ENCODE peak calls at places on chromosomes 1 and 21, in seven cellular contexts. I is endothelial cell of umbilical vein, Q is esophagus muscularis mucosa, R is prostate gland, M is H1, J is transverse colon, N is suprapubic skin. H is an unnamed sample.

GRCh38 chr1:179288977-179289376 is 4.6 kb upstream of the SOAT1 start:
- DNase-seq in I (no peak), Q (no peak), R (no peak), M (no peak), J (no peak), N (no peak), H (no peak)

GRCh38 chr1:7267493-7267892 is 482.2 kb downstream of the CAMTA1 start:
- DNase-seq in I (no peak), Q (peak), R (no peak), M (no peak), J (no peak), N (no peak), H (peak)

GRCh38 chr1:113912594-113913311 is 7.6 kb downstream of the DCLRE1B start:
- DNase-seq in I (peak), Q (no peak), R (no peak), M (no peak), J (no peak), N (no peak), H (no peak)

GRCh38 chr1:205186191-205186590 is 25.3 kb downstream of the DSTYK start:
- DNase-seq in I (no peak), Q (no peak), R (no peak), M (no peak), J (no peak), N (no peak), H (no peak)

GRCh38 chr1:19495000-19495656 is 9.8 kb upstream of the CAPZB start:
- DNase-seq in I (no peak), Q (no peak), R (no peak), M (no peak), J (no peak), N (no peak), H (no peak)

GRCh38 chr1:214461305-214461704 is 90.1 kb downstream of the PTPN14 start:
- DNase-seq in I (no peak), Q (no peak), R (no peak), M (no peak), J (no peak), N (no peak), H (no peak)

GRCh38 chr21:19228241-19228640 is 824.7 kb upstream of the TMPRSS15 start:
- DNase-seq in I (no peak), Q (no peak), R (no peak), M (no peak), J (no peak), N (no peak), H (no peak)

GRCh38 chr1:233445737-233446136 is 118.2 kb downstream of the MAP3K21 start:
- DNase-seq in I (no peak), Q (peak), R (no peak), M (no peak), J (no peak), N (no peak), H (no peak)

GRCh38 chr1:111605553-111605952 is 14.0 kb upstream of the RAP1A start:
- DNase-seq in I (no peak), Q (no peak), R (no peak), M (no peak), J (no peak), N (peak), H (no peak)

GRCh38 chr1:159921700-159922498 is 3.4 kb downstream of the TAGLN2 start:
- DNase-seq in I (peak), Q (no peak), R (no peak), M (no peak), J (peak), N (no peak), H (no peak)

GRCh38 chr21:31641416-31641922 is 18.0 kb upstream of the SOD1 start:
- DNase-seq in I (no peak), Q (no peak), R (no peak), M (no peak), J (no peak), N (peak), H (no peak)

GRCh38 chr1:171433451-171433850 is 51.9 kb upstream of the PRRC2C start:
- DNase-seq in I (no peak), Q (no peak), R (no peak), M (no peak), J (no peak), N (no peak), H (no peak)

GRCh38 chr1:231248778-231249177 is 7.8 kb downstream of the GNPAT start:
- DNase-seq in I (no peak), Q (no peak), R (no peak), M (no peak), J (no peak), N (no peak), H (no peak)

GRCh38 chr1:15958111-15958510 is 17.8 kb downstream of the ZBTB17 start:
- DNase-seq in I (peak), Q (no peak), R (no peak), M (no peak), J (no peak), N (no peak), H (no peak)

GRCh38 chr1:3176820-3177219 is 107.8 kb downstream of the PRDM16 start:
- DNase-seq in I (no peak), Q (no peak), R (no peak), M (no peak), J (no peak), N (no peak), H (no peak)

GRCh38 chr1:117623141-117623540 is 17.3 kb downstream of the TENT5C start:
- DNase-seq in I (no peak), Q (no peak), R (no peak), M (no peak), J (no peak), N (no peak), H (peak)

GRCh38 chr1:58764294-58764978 is 19.4 kb downstream of the JUN start:
- DNase-seq in I (peak), Q (no peak), R (no peak), M (no peak), J (no peak), N (no peak), H (no peak)

GRCh38 chr1:67850611-67851075 is 17.4 kb upstream of the GNG12 start:
- DNase-seq in I (peak), Q (no peak), R (peak), M (no peak), J (peak), N (no peak), H (no peak)

GRCh38 chr1:25442178-25442577 is 11.5 kb downstream of the MACO1 start:
- DNase-seq in I (peak), Q (no peak), R (no peak), M (no peak), J (no peak), N (no peak), H (no peak)

GRCh38 chr1:230822092-230822581 is 46.2 kb downstream of the C1orf198 start:
- DNase-seq in I (peak), Q (peak), R (no peak), M (no peak), J (no peak), N (no peak), H (peak)

GRCh38 chr1:234531181-234532132 is 52.5 kb upstream of the TARBP1 start:
- DNase-seq in I (peak), Q (no peak), R (peak), M (no peak), J (peak), N (peak), H (no peak)

GRCh38 chr1:198686069-198686728 is 47.4 kb downstream of the PTPRC start:
- DNase-seq in I (peak), Q (no peak), R (no peak), M (no peak), J (no peak), N (no peak), H (no peak)

GRCh38 chr1:6273380-6273891 is 12.5 kb upstream of the GPR153 start:
- DNase-seq in I (no peak), Q (no peak), R (no peak), M (no peak), J (no peak), N (no peak), H (no peak)

GRCh38 chr1:63920154-63921117 is 146.6 kb downstream of the ROR1 start:
- DNase-seq in I (peak), Q (no peak), R (no peak), M (no peak), J (no peak), N (no peak), H (no peak)

GRCh38 chr1:202034683-202035462 is 24.5 kb downstream of the ELF3 start:
- DNase-seq in I (no peak), Q (no peak), R (peak), M (peak), J (peak), N (no peak), H (no peak)

GRCh38 chr1:238485062-238485905 is 594.6 kb upstream of the ZP4 start:
- DNase-seq in I (no peak), Q (no peak), R (peak), M (no peak), J (no peak), N (no peak), H (no peak)

GRCh38 chr1:118960567-118961136 is 27.5 kb downstream of the TBX15 start:
- DNase-seq in I (no peak), Q (peak), R (no peak), M (no peak), J (peak), N (peak), H (no peak)

GRCh38 chr1:201229095-201229494 is 38.5 kb downstream of the IGFN1 start:
- DNase-seq in I (no peak), Q (peak), R (no peak), M (no peak), J (no peak), N (peak), H (no peak)

GRCh38 chr1:236082511-236082910 is 17.6 kb upstream of the NID1 start:
- DNase-seq in I (no peak), Q (no peak), R (no peak), M (no peak), J (no peak), N (no peak), H (no peak)

GRCh38 chr1:193388165-193388564 is 201.8 kb upstream of the B3GALT2 start:
- DNase-seq in I (no peak), Q (no peak), R (no peak), M (no peak), J (no peak), N (no peak), H (no peak)

GRCh38 chr1:92831368-92831761 is 475 bp upstream of the RPL5 start:
- DNase-seq in I (no peak), Q (no peak), R (no peak), M (no peak), J (no peak), N (no peak), H (no peak)

GRCh38 chr1:58939666-58940370 is 156.0 kb upstream of the JUN start:
- DNase-seq in I (no peak), Q (peak), R (no peak), M (no peak), J (no peak), N (no peak), H (peak)

GRCh38 chr1:182910143-182910542 is 42.8 kb downstream of the SHCBP1L start:
- DNase-seq in I (no peak), Q (no peak), R (no peak), M (no peak), J (no peak), N (no peak), H (no peak)

GRCh38 chr1:25786887-25787286 is 13.1 kb upstream of the SELENON start:
- DNase-seq in I (no peak), Q (no peak), R (no peak), M (no peak), J (no peak), N (no peak), H (no peak)

DNA sequence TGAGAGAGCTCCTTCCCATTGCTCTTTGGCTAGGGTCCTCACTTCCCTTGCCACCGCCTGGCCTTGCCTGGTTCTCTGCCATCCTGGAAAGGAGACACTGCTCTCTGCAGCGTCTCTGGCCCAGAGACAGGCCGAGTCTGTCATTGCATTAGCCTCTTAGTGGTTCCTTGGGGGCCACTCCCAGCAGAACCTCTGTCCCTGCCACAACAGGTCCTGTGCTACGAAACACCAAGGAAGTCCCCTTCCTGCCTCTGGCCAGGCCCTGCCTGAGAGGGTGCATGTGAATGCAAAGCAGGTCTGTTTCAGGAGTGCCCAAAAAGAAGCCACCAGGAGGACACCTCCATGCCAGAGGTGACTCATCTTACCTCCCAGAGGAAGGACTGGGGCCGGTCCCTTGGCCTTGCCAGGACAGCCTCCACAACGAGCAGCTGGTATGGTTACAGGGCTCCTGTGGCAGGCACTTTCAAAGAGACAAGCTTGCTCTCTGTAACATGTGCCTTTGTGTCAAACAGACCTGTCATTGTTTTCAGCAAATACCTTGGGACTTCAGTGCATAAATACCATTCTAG is 59.6 kb downstream of the VPS26C start:
- DNase-seq in I (no peak), Q (no peak), R (peak), M (no peak), J (peak), N (no peak), H (peak)
- H3K4me3 ChIP-seq in I (no peak), Q (peak), R (no peak), M (no peak), J (no peak), N (no peak), H (no peak)

GRCh38 chr1:39372105-39372504 is 119.3 kb upstream of the BMP8A start:
- DNase-seq in I (no peak), Q (no peak), R (no peak), M (no peak), J (no peak), N (no peak), H (no peak)

GRCh38 chr1:39368045-39368444 is 123.4 kb upstream of the BMP8A start:
- DNase-seq in I (no peak), Q (no peak), R (no peak), M (no peak), J (no peak), N (no peak), H (no peak)

GRCh38 chr1:39370602-39371001 is 120.8 kb upstream of the BMP8A start:
- DNase-seq in I (no peak), Q (no peak), R (no peak), M (no peak), J (no peak), N (no peak), H (no peak)

DNA sequence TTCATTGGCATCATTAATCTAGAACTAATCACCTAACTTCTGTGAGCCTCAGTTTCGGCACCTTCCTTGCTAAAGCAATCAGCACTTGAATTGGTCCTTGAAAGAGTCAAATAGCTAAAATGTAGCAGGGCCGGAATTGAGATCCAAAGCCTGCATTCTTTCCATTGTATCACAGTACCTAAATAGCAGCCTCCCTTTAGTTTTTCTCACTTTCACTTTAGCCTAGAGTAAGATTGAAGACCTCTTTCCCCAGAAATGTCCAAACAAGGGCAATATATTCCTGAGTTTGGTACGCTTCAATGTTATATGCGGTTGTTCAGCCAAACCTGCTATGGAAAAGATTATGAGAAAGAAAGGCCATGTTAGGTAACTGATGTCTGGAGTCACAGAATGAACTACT is 121.9 kb upstream of the BMP8A start:
- DNase-seq in I (no peak), Q (no peak), R (no peak), M (no peak), J (no peak), N (no peak), H (no peak)
- TF ChIP-seq POLR2AphosphoS5 in I (no peak), Q (no peak), R (no peak), M (no peak), J (peak), N (no peak), H (no peak)

GRCh38 chr1:45498279-45498678 is 1.6 kb downstream of the CCDC163 start:
- DNase-seq in I (no peak), Q (no peak), R (no peak), M (no peak), J (no peak), N (no peak), H (no peak)
- H3K4me3 ChIP-seq in I (no peak), Q (no peak), R (no peak), M (no peak), J (no peak), N (no peak), H (no peak)

DNA sequence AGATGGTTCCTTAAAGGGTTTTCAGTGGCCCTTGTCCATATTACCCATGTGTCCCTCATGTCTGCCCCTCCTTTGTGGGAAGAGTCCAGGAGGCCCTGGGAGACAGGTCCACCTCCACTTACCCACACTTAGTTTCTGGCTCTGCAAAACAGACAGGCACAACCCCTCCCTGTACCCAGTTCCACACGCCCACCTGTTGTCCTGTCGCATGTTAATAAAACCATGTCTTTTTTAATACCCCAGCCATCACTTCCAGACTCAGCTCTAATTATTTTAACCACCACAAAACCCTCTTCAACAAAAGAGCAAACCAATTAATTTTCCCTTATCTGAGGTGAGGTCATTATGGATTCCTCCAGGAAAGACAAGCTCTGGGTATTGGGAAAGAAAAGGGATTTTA is 68.8 kb downstream of the CCDC185 start:
- DNase-seq in I (no peak), Q (no peak), R (no peak), M (no peak), J (no peak), N (no peak), H (no peak)
- TF ChIP-seq POLR2AphosphoS5 in I (no peak), Q (no peak), R (no peak), M (no peak), J (no peak), N (no peak), H (no peak)

DNA sequence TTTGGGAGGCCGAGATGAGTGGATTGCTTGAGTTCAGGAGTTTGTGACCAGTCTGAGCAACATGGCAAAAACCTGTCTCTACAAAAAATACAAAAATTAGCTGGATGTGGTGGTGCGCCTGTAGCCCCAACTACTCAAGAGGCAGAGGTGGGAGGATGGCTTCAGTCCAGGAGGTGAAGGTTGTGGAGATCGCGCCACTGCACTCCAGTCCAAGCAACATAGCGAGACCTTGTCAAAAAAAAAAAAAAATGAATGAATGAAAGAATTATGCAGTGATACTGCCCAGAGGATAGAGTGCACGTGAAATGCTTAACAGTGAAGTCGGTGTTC is 429 bp upstream of the DPH2 start:
- DNase-seq in I (no peak), Q (no peak), R (no peak), M (no peak), J (no peak), N (no peak), H (no peak)
- H3K4me3 ChIP-seq in I (no peak), Q (peak), R (no peak), M (no peak), J (no peak), N (peak), H (peak)

DNA sequence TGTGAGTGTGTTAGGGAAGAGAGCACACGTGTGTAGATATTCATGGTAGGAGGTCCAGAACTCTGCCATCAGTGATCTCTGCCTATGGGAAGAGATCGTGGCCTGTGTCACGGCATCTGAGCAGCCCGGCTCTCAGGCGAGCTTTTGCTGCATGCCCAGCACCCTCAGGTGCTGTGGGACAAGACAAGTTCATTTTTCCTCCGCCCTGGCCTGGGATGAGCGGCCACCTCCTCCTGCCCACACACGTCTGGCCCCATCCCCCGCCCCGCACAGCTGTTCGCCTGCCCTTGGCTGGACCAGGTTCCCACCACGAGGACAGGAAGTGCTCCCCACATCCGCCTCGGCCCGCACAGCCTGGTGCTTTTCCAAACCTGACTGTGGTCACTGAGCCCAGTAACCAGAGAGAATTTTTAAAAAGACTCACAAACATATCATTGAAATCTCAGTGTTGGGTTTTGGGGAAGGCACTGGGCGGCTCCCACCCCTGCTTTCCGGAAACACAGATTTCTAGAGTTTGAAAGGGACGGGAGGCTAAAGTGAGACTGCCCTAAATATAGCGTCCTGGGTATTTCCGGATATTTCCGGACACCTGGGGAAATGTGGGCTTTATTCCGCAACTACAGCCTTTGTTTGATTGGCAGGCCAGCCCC is 18.0 kb downstream of the BMP8A start:
- DNase-seq in I (no peak), Q (no peak), R (no peak), M (no peak), J (peak), N (no peak), H (no peak)
- TF ChIP-seq POLR2AphosphoS5 in I (no peak), Q (no peak), R (no peak), M (no peak), J (no peak), N (no peak), H (no peak)

GRCh38 chr1:65994223-65994622 is 201.5 kb downstream of the PDE4B start:
- DNase-seq in I (no peak), Q (no peak), R (no peak), M (no peak), J (no peak), N (no peak), H (no peak)
- H3K4me3 ChIP-seq in I (no peak), Q (no peak), R (no peak), M (no peak), J (no peak), N (no peak), H (no peak)

H was measured in vagina.